ENCODE peak calls at places on chromosomes 12 and 14, in seven cellular contexts. A is effector CD4-positive, alpha-beta T cell; F is stimulated activated CD4-positive, alpha-beta T cell treated with anti-CD3 and anti-CD28 coated beads, Interleukin-4, amount 100 ng/mL, for 24 hours; L is CD8-positive, alpha-beta T cell; K is thyroid gland; S is OCI-M1; P is T follicular helper cell. B is an unnamed sample.

GRCh38 chr14:99602054-99602787 is 1.8 kb downstream of the CCDC85C start:
- DNase-seq in K (peak), L (no peak), P (no peak), A (no peak), F (no peak), S (peak), B (peak)

GRCh38 chr14:67572608-67573007 is 27.5 kb downstream of the PIGH start:
- DNase-seq in K (no peak), A (no peak), P (no peak), F (no peak), L (no peak), S (no peak), B (no peak)

GRCh38 chr12:94172973-94173372 is 24.6 kb downstream of the PLXNC1 start:
- DNase-seq in S (no peak), A (no peak), F (no peak), K (no peak), P (no peak), L (no peak), B (no peak)

GRCh38 chr12:121190523-121191031 is 19.4 kb upstream of the P2RX4 start:
- DNase-seq in S (peak), F (no peak), A (no peak), L (no peak), K (no peak), P (no peak), B (peak)

GRCh38 chr12:104598342-104599271 is 141.9 kb downstream of the CHST11 start:
- DNase-seq in S (peak), F (no peak), A (no peak), P (no peak), K (peak), L (no peak), B (peak)

GRCh38 chr12:80877706-80878384 is 59.9 kb downstream of the LIN7A start:
- DNase-seq in S (peak), A (no peak), P (no peak), K (no peak), F (no peak), L (no peak), B (no peak)

GRCh38 chr14:22699801-22700564 is 55.8 kb upstream of the OR6J1 start:
- DNase-seq in L (no peak), A (no peak), P (no peak), K (no peak), F (no peak), S (peak), B (peak)

GRCh38 chr14:64549805-64550538 is at the start of gene PPP1R36:
- DNase-seq in K (peak), S (no peak), A (no peak), P (no peak), L (peak), F (peak), B (no peak)

GRCh38 chr12:11875414-11875935 is 195.3 kb upstream of the BCL2L14 start:
- DNase-seq in L (no peak), S (no peak), F (peak), K (no peak), P (no peak), A (no peak), B (peak)

GRCh38 chr12:12451063-12451462 is 94.2 kb downstream of the BORCS5 start:
- DNase-seq in P (no peak), F (no peak), L (no peak), A (no peak), K (no peak), S (no peak), B (no peak)

GRCh38 chr12:65278576-65279386 is at the start of gene MSRB3:
- DNase-seq in L (no peak), K (peak), A (no peak), S (no peak), F (no peak), P (no peak), B (peak)

GRCh38 chr12:132259364-132259871 is 70.0 kb downstream of the GALNT9 start:
- DNase-seq in S (no peak), A (no peak), L (no peak), K (no peak), P (no peak), F (no peak), B (no peak)

GRCh38 chr14:62189698-62190097 is 427.5 kb downstream of the SNAPC1 start:
- DNase-seq in A (no peak), K (no peak), F (no peak), L (no peak), P (no peak), S (no peak), B (no peak)

GRCh38 chr12:60393093-60393492 is 797.3 kb downstream of the SLC16A7 start:
- DNase-seq in A (no peak), P (no peak), L (peak), K (no peak), S (no peak), F (no peak), B (no peak)

GRCh38 chr14:51653096-51653814 is 1.5 kb downstream of the FRMD6 start:
- DNase-seq in P (no peak), K (no peak), L (no peak), F (no peak), S (peak), A (no peak), B (peak)

GRCh38 chr14:105273062-105273461 is 24.7 kb downstream of the BTBD6 start:
- DNase-seq in F (no peak), A (no peak), P (no peak), L (no peak), S (no peak), K (peak), B (no peak)

GRCh38 chr12:3725267-3726115 is 27.4 kb downstream of the CRACR2A start:
- DNase-seq in K (no peak), F (no peak), L (no peak), P (no peak), A (no peak), S (peak), B (peak)

GRCh38 chr14:50010752-50011151 is 105.6 kb downstream of the VCPKMT start:
- DNase-seq in F (no peak), L (no peak), S (no peak), P (no peak), K (no peak), A (no peak), B (no peak)

GRCh38 chr14:72677664-72678063 is 216.2 kb downstream of the DPF3 start:
- DNase-seq in A (no peak), F (no peak), P (no peak), S (no peak), K (no peak), L (no peak), B (peak)

GRCh38 chr12:52036587-52037171 is 14.6 kb upstream of the NR4A1 start:
- DNase-seq in K (peak), L (peak), S (peak), P (peak), F (peak), A (peak), B (peak)

GRCh38 chr14:35438910-35439713 is 34.6 kb upstream of the NFKBIA start:
- DNase-seq in A (no peak), P (no peak), K (no peak), L (no peak), S (peak), F (no peak), B (no peak)

GRCh38 chr12:2582631-2583616 is 211.8 kb upstream of the FKBP4 start:
- DNase-seq in L (no peak), F (peak), K (peak), A (no peak), S (peak), P (peak), B (peak)

GRCh38 chr12:95231190-95231589 is 13.6 kb downstream of the VEZT start:
- DNase-seq in P (no peak), L (no peak), K (no peak), F (no peak), A (no peak), S (peak), B (peak)

GRCh38 chr12:124742111-124742510 is 121.6 kb downstream of the SCARB1 start:
- DNase-seq in L (no peak), K (no peak), A (no peak), S (no peak), F (no peak), P (no peak), B (peak)

GRCh38 chr12:47249719-47250506 is 170.2 kb upstream of the AMIGO2 start:
- DNase-seq in P (no peak), A (no peak), L (no peak), K (no peak), S (peak), F (no peak), B (no peak)

B was measured in dermis microvascular lymphatic vessel endothelial cell.